ENCODE peak calls at places on chromosomes 5 and 9, in seven cellular contexts. R, X, P, A, L, U and S are unnamed samples.

GRCh38 chr5:113606298-113607134 is 93.0 kb downstream of the YTHDC2 start:
- DNase-seq in R (peak; percentile 79), L (no peak), X (no peak), A (peak; percentile 25), P (peak; percentile 47), U (no peak), S (peak; percentile 47)

GRCh38 chr5:119078870-119079269 is 8.0 kb downstream of the DMXL1 start:
- DNase-seq in L (no peak), A (no peak), X (no peak), U (no peak), R (peak; percentile 48), P (peak; percentile 85), S (no peak)

GRCh38 chr9:135615666-135616620 is 23.4 kb downstream of the GLT6D1 start:
- DNase-seq in P (no peak), X (no peak), R (no peak), U (peak; percentile 75), A (no peak), L (no peak), S (no peak)

GRCh38 chr5:88092938-88093635 is 175.6 kb downstream of the TMEM161B start:
- DNase-seq in L (no peak), X (no peak), A (no peak), U (no peak), R (no peak), P (no peak), S (no peak)

GRCh38 chr5:75886706-75887105 is 169.5 kb upstream of the POC5 start:
- DNase-seq in R (peak; percentile 13), A (no peak), P (no peak), X (no peak), L (no peak), U (no peak), S (no peak)

GRCh38 chr9:131959887-131960286 is 119.8 kb downstream of the MED27 start:
- DNase-seq in X (no peak), R (no peak), L (no peak), P (no peak), U (no peak), A (no peak), S (no peak)

GRCh38 chr9:129102791-129103594 is 7.6 kb downstream of the CRAT start:
- DNase-seq in U (peak; percentile 89), P (peak; percentile 40), X (no peak), A (no peak), R (peak; percentile 67), L (peak; percentile 62), S (peak; percentile 57)

GRCh38 chr5:140182803-140183367 is 7.9 kb downstream of the CYSTM1 start:
- DNase-seq in X (peak; percentile 62), P (peak; percentile 47), R (peak; percentile 87), L (peak; percentile 53), A (peak; percentile 27), U (no peak), S (no peak)

GRCh38 chr5:44389410-44389879 is at the start of gene FGF10:
- DNase-seq in P (peak; percentile 1), L (peak; percentile 47), X (no peak), A (peak; percentile 41), R (no peak), U (peak; percentile 83), S (no peak)

GRCh38 chr5:73531356-73531755 is 33.1 kb downstream of the BTF3 start:
- DNase-seq in P (peak; percentile 54), X (no peak), A (no peak), R (no peak), U (no peak), L (no peak), S (no peak)

GRCh38 chr5:109324351-109324750 is 85.4 kb downstream of the PJA2 start:
- DNase-seq in U (no peak), X (no peak), A (no peak), L (no peak), R (no peak), P (no peak), S (no peak)

GRCh38 chr5:151463137-151464029 is 16.0 kb downstream of the SLC36A1 start:
- DNase-seq in L (no peak), P (no peak), A (no peak), U (no peak), X (no peak), R (no peak), S (no peak)

GRCh38 chr9:26066237-26066636 is 388.0 kb upstream of the TUSC1 start:
- DNase-seq in U (no peak), A (no peak), P (no peak), R (no peak), L (no peak), X (no peak), S (no peak)

GRCh38 chr9:71025728-71026127 is 95.7 kb downstream of the TRPM3 start:
- DNase-seq in A (no peak), P (no peak), U (no peak), X (no peak), L (no peak), R (no peak), S (no peak)

GRCh38 chr5:169152453-169152852 is 148.5 kb downstream of the SLIT3 start:
- DNase-seq in R (no peak), P (no peak), A (no peak), L (no peak), U (no peak), X (no peak), S (no peak)

GRCh38 chr5:78797945-78798731 is 149.6 kb upstream of the LHFPL2 start:
- DNase-seq in L (no peak), R (no peak), P (peak; percentile 74), A (no peak), X (no peak), U (no peak), S (no peak)

GRCh38 chr9:136615631-136616306 is 46.9 kb upstream of the EGFL7 start:
- DNase-seq in X (no peak), U (no peak), L (no peak), A (no peak), P (peak; percentile 5), R (peak; percentile 8), S (no peak)

GRCh38 chr5:74954919-74955318 is 88.7 kb upstream of the FAM169A start:
- DNase-seq in P (peak; percentile 73), A (no peak), X (no peak), L (no peak), U (no peak), R (peak; percentile 70), S (no peak)

GRCh38 chr9:136762915-136763648 is 1.2 kb downstream of the LCN15 start:
- DNase-seq in U (no peak), P (peak; percentile 13), X (no peak), L (peak; percentile 69), R (peak; percentile 17), A (peak; percentile 31), S (peak; percentile 68)

GRCh38 chr5:133331866-133332731 is 280.2 kb downstream of the FSTL4 start:
- DNase-seq in U (no peak), L (no peak), A (no peak), X (no peak), R (no peak), P (no peak), S (no peak)

GRCh38 chr5:116959843-116960242 is 385.2 kb upstream of the SEMA6A start:
- DNase-seq in L (no peak), A (no peak), X (no peak), R (no peak), P (no peak), U (no peak), S (peak; percentile 11)

GRCh38 chr9:123960366-123960765 is 30.4 kb upstream of the DENND1A start:
- DNase-seq in L (no peak), A (no peak), R (no peak), P (no peak), U (no peak), X (no peak), S (peak; percentile 65)

GRCh38 chr5:123951204-123951977 is 439.4 kb downstream of the CSNK1G3 start:
- DNase-seq in A (no peak), R (peak; percentile 97), L (no peak), P (peak; percentile 99), U (no peak), X (peak; percentile 88), S (no peak)

GRCh38 chr9:96187108-96187695 is 114.8 kb downstream of the HSD17B3 start:
- DNase-seq in P (no peak), R (no peak), X (no peak), L (peak; percentile 49), U (no peak), A (no peak), S (no peak)

GRCh38 chr9:87620727-87621322 is 105.1 kb upstream of the CTSL start:
- DNase-seq in L (no peak), A (no peak), U (no peak), P (no peak), R (no peak), X (no peak), S (no peak)

GRCh38 chr9:5879419-5880181 is 11.1 kb upstream of the MLANA start:
- DNase-seq in L (no peak), P (peak; percentile 90), U (peak; percentile 69), R (peak; percentile 75), X (peak; percentile 32), A (peak; percentile 19), S (no peak)

GRCh38 chr5:61051267-61051666 is 106.3 kb downstream of the NDUFAF2 start:
- DNase-seq in L (no peak), U (no peak), X (no peak), P (peak; percentile 72), A (no peak), R (peak; percentile 74), S (no peak)

GRCh38 chr5:93320920-93321319 is 260.1 kb downstream of the NR2F1-AS1 start:
- DNase-seq in X (no peak), A (no peak), R (no peak), P (no peak), U (no peak), L (no peak), S (no peak)

GRCh38 chr9:131762356-131762932 is 22.6 kb upstream of the RAPGEF1 start:
- DNase-seq in A (peak; percentile 66), L (peak; percentile 85), U (peak; percentile 94), X (no peak), R (peak; percentile 60), P (peak; percentile 29), S (peak; percentile 73)

GRCh38 chr5:64680289-64680688 is 10.0 kb upstream of the SHISAL2B start:
- DNase-seq in A (no peak), P (no peak), X (no peak), U (no peak), R (peak; percentile 30), L (no peak), S (peak; percentile 21)
- TF ChIP-seq CTCF in A (no peak), P (peak; percentile 22), X (peak; percentile 28), U (no peak), R (peak; percentile 51), L (no peak), S (peak; percentile 6)

GRCh38 chr9:108235599-108235998 is 620.2 kb downstream of the ACTL7B start:
- DNase-seq in X (no peak), P (no peak), L (no peak), U (no peak), R (no peak), A (no peak), S (no peak)
- H3K4me3 ChIP-seq in X (no peak overlapping the region), P (no peak overlapping the region), L (no peak overlapping the region), U (no peak overlapping the region), R (no peak overlapping the region), A (no peak overlapping the region), S (no peak overlapping the region)

GRCh38 chr9:31542384-31543055 is 841.9 kb upstream of the ACO1 start:
- DNase-seq in X (no peak), L (no peak), R (peak; percentile 98), A (no peak), P (peak; percentile 31), U (no peak), S (peak; percentile 94)
- TF ChIP-seq CTCF in X (no peak), L (peak; percentile 48), R (peak; percentile 77), A (no peak), P (peak; percentile 45), U (no peak), S (peak; percentile 64)

DNA sequence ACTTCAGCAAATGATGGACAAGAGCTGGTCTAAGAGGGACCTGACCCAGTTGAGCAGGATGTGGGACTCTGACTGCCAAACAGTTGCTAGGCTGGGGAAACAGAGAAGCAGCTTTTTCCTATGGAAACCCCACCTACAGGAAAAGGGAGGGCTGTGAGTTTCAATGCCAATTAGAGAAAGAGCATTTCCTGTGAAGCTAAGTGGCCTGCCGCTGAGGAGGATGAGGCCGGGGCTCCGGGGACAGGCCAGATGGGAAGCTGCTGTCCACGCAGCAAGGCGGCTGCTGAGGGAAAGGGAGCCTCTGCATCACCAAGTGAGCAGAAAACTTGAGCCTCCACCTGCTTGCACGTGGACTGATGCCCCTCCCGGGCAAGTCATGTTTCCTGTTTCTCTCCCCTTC is at the start of gene PCDH12:
- DNase-seq in X (no peak), R (peak; percentile 25), U (peak; percentile 89), P (no peak), L (no peak), A (no peak), S (no peak)
- H3K4me3 ChIP-seq in X (no peak within 1 kb of the TSS), R (no peak within 1 kb of the TSS), U (no peak within 1 kb of the TSS), P (no peak within 1 kb of the TSS), L (peak within 1 kb of the TSS; percentile 48), A (no peak within 1 kb of the TSS), S (no peak within 1 kb of the TSS)